ENCODE peak calls at places on chromosomes 16 and 17, in six cellular contexts. H is tibial artery, P is heart right ventricle, T is MM.1S, Q is astrocyte, K is sigmoid colon. C is an unnamed sample. For H3K9me3 and H3K36me3, the result is how much of the 10 kb centered on the place peaks cover.

GRCh38 chr16:81483064-81483969 is 38.7 kb downstream of the CMIP start:
- DNase-seq in H (no peak), K (no peak), P (no peak), Q (no peak), T (no peak), C (no peak)

GRCh38 chr17:73694491-73694890 is 50.2 kb upstream of the SDK2 start:
- DNase-seq in P (no peak), K (no peak), T (no peak), H (no peak), Q (no peak), C (no peak)

GRCh38 chr17:38728290-38728831 is 1.8 kb upstream of the CISD3 start:
- DNase-seq in T (peak), K (no peak), H (no peak), P (no peak), Q (no peak), C (no peak)

GRCh38 chr16:30009990-30010816 is 624 bp downstream of the DOC2A start:
- DNase-seq in Q (no peak), T (no peak), P (no peak), H (no peak), K (no peak), C (no peak)

GRCh38 chr16:67430504-67431076 is 331 bp upstream of the HSD11B2 start:
- DNase-seq in Q (no peak), H (no peak), K (no peak), P (no peak), T (peak), C (no peak)

GRCh38 chr16:89187337-89188063 is 12.8 kb downstream of the SLC22A31 start:
- DNase-seq in H (no peak), Q (no peak), P (peak), T (no peak), K (no peak), C (no peak)

GRCh38 chr16:51147776-51148673 is 3.0 kb downstream of the SALL1 start:
- DNase-seq in H (no peak), T (no peak), Q (no peak), K (no peak), P (no peak), C (no peak)

GRCh38 chr16:5415123-5415522 is 317.5 kb upstream of the EEF2KMT start:
- DNase-seq in T (no peak), K (no peak), Q (no peak), P (no peak), H (no peak), C (no peak)

GRCh38 chr16:23528635-23529016 is 18.3 kb upstream of the GGA2 start:
- DNase-seq in P (no peak), H (no peak), T (no peak), Q (no peak), K (no peak), C (no peak)

GRCh38 chr16:81536648-81537047 is 92.0 kb downstream of the CMIP start:
- DNase-seq in H (no peak), K (no peak), P (no peak), Q (no peak), T (no peak), C (no peak)

GRCh38 chr17:40021471-40021961 is 6.3 kb downstream of the CSF3 start:
- DNase-seq in Q (peak), H (no peak), K (no peak), T (no peak), P (no peak), C (peak)

GRCh38 chr17:62965649-62966425 is at the start of gene TANC2:
- DNase-seq in K (peak), H (peak), Q (peak), T (peak), P (peak), C (peak)

GRCh38 chr17:62966426-62967110 is 533 bp downstream of the TANC2 start:
- DNase-seq in H (no peak), K (no peak), P (peak), Q (no peak), T (no peak), C (no peak)

GRCh38 chr17:62967111-62967449 is 1.0 kb downstream of the TANC2 start:
- DNase-seq in P (no peak), T (no peak), K (no peak), H (no peak), Q (no peak), C (no peak)

GRCh38 chr17:62970617-62971016 is 4.6 kb downstream of the TANC2 start:
- DNase-seq in H (no peak), T (no peak), P (no peak), K (no peak), Q (no peak), C (no peak)

GRCh38 chr17:62968445-62968923 is 2.4 kb downstream of the TANC2 start:
- DNase-seq in T (peak), H (no peak), P (no peak), Q (peak), K (no peak), C (peak)
- H3K4me3 ChIP-seq in T (no peak), H (no peak), P (no peak), Q (peak), K (no peak), C (no peak)

GRCh38 chr17:6970992-6971391 is 24.9 kb upstream of the ALOX12 start:
- DNase-seq in K (no peak), T (no peak), P (no peak), H (no peak), Q (no peak), C (no peak)
- H3K9me3 ChIP-seq in K (under half), T (under half), P (under half), H (under half), Q (under half), C (under half)

GRCh38 chr16:70160388-70160787 is 13.2 kb upstream of the CLEC18C start:
- DNase-seq in H (no peak), T (no peak), K (no peak), P (no peak), Q (no peak), C (no peak)
- H3K36me3 ChIP-seq in H (half or more), T (under half), K (under half), P (half or more), Q (under half), C (half or more)

GRCh38 chr17:7438656-7439460 is 454 bp upstream of the FGF11 start:
- DNase-seq in Q (no peak), T (no peak), H (no peak), K (no peak), P (no peak), C (no peak)
- H3K4me3 ChIP-seq in Q (peak), T (no peak), H (peak), K (no peak), P (peak), C (no peak)

DNA sequence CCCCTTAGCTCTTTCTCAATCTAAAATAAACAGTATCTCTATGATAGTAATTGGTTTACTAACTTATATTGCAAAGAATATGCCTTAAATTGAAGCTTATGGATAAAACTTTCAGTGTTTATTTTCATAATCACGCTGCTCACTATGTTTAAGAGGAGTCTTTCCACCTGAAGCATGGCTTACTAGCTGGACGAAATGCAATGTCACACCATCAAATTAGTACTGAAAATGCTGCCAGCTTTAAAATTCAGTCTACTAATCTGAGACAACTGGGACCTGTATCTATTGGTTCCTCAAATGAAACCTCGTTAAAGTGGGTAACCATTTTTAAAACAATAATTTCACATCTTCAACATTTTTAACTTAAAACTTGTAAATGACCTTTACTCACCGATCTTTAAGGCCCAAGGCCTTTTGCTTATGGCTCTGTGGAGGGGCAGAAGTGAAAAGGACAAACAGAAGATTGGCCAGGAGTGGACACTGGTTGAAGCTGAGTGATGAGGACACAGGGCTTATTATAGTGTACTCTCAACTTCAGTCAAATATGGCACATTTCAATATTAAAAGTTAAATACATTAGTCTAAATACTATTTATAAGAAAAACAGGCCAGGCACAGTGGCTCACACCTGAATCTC is 212.8 kb upstream of the WSB1 start:
- DNase-seq in Q (no peak), T (no peak), H (no peak), P (no peak), K (no peak), C (no peak)
- H3K9me3 ChIP-seq in Q (under half), T (under half), H (under half), P (under half), K (under half), C (under half)

GRCh38 chr16:57480754-57481230 is 5.5 kb downstream of the DOK4 start:
- DNase-seq in K (no peak), P (no peak), Q (no peak), T (no peak), H (peak), C (no peak)
- H3K36me3 ChIP-seq in K (under half), P (under half), Q (under half), T (under half), H (under half), C (under half)

GRCh38 chr16:57800213-57801097 is 1.8 kb downstream of the KIFC3 start:
- DNase-seq in H (no peak), T (no peak), Q (no peak), K (no peak), P (no peak), C (no peak)

GRCh38 chr16:57803413-57803990 is 1.2 kb upstream of the KIFC3 start:
- DNase-seq in H (no peak), P (peak), K (no peak), T (no peak), Q (no peak), C (no peak)

GRCh38 chr16:57801098-57801855 is 1.0 kb downstream of the KIFC3 start:
- DNase-seq in H (no peak), K (no peak), Q (peak), P (no peak), T (no peak), C (peak)

GRCh38 chr16:57802635-57803412 is 533 bp upstream of the KIFC3 start:
- DNase-seq in H (no peak), K (no peak), T (no peak), Q (peak), P (peak), C (no peak)

DNA sequence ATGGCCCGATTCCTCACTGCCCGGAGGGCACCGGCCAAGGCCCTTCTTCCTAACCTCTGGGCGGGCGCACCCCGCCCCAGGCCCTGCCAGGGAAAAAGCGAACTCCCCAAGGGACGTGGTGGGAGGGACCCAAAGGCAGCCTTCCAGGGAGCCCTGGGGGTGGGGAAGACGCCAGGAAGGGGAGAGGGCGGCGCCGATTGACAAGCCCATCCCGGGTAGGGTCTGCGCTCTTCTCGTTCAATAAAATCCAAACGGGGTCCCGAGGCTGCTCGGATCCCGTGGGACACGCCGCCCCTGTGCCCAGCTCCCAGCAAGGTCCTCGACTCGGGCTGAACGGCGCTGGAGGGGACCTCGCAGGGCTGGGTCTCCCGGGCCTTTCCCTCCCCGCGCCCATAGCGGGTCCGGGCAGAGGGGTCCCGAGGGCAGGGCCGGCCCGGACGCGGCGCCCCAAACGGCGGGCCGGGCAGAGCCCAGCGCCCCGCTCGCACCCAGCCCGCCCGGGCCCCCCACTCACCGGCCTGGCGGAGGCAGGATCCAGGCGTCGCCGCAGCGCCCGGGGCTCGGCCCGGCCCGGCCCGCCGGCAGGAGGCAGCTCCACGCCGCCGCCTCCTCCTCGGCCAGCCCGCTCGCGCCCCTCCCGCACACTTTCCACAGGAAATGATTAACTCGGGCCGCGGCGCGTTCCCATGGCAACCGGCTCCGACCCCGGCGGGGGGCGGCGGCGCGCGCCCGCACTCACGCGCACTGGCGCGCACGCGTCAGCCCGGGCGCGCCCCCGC is at the start of gene KIFC3:
- DNase-seq in T (peak), K (peak), H (peak), Q (peak), P (peak), C (peak)
- H3K4me3 ChIP-seq in T (peak), K (peak), H (peak), Q (peak), P (peak), C (peak)

GRCh38 chr17:9904277-9905077 is 594 bp downstream of the RCVRN start:
- DNase-seq in T (no peak), K (no peak), H (no peak), Q (no peak), P (no peak), C (no peak)

GRCh38 chr17:9906616-9907015 is 1.5 kb upstream of the RCVRN start:
- DNase-seq in T (no peak), Q (no peak), H (peak), K (no peak), P (no peak), C (no peak)

GRCh38 chr17:9907131-9907530 is 2.1 kb upstream of the RCVRN start:
- DNase-seq in P (no peak), Q (no peak), T (no peak), H (peak), K (no peak), C (no peak)

GRCh38 chr17:9905902-9906301 is 831 bp upstream of the RCVRN start:
- DNase-seq in K (no peak), T (no peak), H (peak), Q (no peak), P (peak), C (peak)

DNA sequence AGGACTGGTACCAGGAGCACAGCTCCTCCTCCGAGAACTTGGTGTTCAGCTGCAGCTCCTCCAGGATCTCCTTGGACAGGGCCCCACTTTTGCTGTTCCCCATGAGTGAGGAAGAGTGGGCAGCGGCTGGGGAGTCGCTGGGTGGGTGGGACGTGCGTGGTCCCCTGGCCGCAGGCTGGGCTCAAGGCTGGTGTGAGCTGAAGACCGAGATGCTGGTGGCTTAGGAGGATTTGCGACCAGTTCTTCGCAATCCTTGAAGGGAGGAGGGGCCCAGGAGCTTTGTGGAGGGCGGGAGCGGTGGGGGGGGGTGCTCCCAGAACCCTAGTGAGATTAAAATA is at the start of gene RCVRN:
- DNase-seq in K (no peak), H (peak), T (no peak), P (no peak), Q (no peak), C (no peak)
- H3K9me3 ChIP-seq in K (under half), H (under half), T (under half), P (under half), Q (under half), C (under half)

DNA sequence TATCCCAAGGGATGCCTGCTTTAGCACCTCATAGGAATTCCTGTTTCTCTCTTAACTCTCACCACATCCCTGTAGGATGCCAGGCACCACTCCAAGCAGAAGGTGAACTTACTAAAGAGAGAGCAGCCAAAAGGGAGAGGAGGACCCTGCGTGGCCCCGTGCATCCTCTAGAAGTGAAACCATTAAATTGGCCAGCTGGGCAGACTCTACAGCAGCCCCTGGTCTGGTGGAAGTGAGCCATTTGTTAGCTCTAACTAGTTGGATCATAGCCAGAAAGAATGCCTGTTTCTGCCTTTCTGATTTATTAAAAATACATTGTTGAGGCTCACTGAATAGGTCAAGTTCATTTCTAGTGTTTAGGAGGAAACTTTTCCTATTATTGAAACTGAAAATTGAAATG is 22.3 kb downstream of the TMEM11 start:
- DNase-seq in Q (no peak), T (peak), H (no peak), K (no peak), P (no peak), C (no peak)
- H3K36me3 ChIP-seq in Q (under half), T (under half), H (under half), K (under half), P (under half), C (under half)

GRCh38 chr17:8392674-8393469 is 4.8 kb downstream of the RNF222 start:
- DNase-seq in H (peak), P (no peak), T (no peak), K (no peak), Q (no peak), C (no peak)

GRCh38 chr17:8392274-8392673 is 5.4 kb downstream of the RNF222 start:
- DNase-seq in Q (no peak), T (no peak), K (peak), H (no peak), P (no peak), C (no peak)

GRCh38 chr17:8397636-8398035 is at the start of gene RNF222:
- DNase-seq in T (no peak), P (no peak), Q (no peak), K (no peak), H (peak), C (no peak)

GRCh38 chr17:8391711-8392110 is 5.9 kb downstream of the RNF222 start:
- DNase-seq in Q (no peak), K (peak), T (no peak), P (no peak), H (no peak), C (peak)

GRCh38 chr17:8393470-8394231 is 4.0 kb downstream of the RNF222 start:
- DNase-seq in T (peak), H (peak), Q (no peak), P (no peak), K (no peak), C (peak)
- H3K4me3 ChIP-seq in T (no peak), H (no peak), Q (no peak), P (no peak), K (no peak), C (no peak)

C was measured in MG63.